ENCODE peak calls at places on chromosomes 2 and 18, in five cellular contexts. J is GM23338, U is K562, V is SK-N-SH, R is HCT116. N is an unnamed sample.

GRCh38 chr2:74719066-74719465 is 65.0 kb downstream of the SEMA4F start:
- DNase-seq in J (no peak), U (no peak), V (no peak), R (no peak), N (no peak)

GRCh38 chr2:237351046-237351445 is 62.9 kb downstream of the COL6A3 start:
- DNase-seq in J (peak; percentile 28), U (no peak), V (no peak), R (no peak), N (no peak)

GRCh38 chr2:179275280-179276013 is 10.8 kb upstream of the SESTD1 start:
- DNase-seq in J (no peak), U (no peak), V (no peak), R (no peak), N (peak; percentile 14)

GRCh38 chr2:239824051-239824694 is 201.0 kb downstream of the NDUFA10 start:
- DNase-seq in J (peak; percentile 88), U (peak; percentile 20), V (peak; percentile 11), R (peak; percentile 85), N (peak; percentile 65)

GRCh38 chr2:226673314-226673723 is 126.3 kb downstream of the IRS1 start:
- DNase-seq in J (no peak), U (no peak), V (no peak), R (peak; percentile 98), N (no peak)

GRCh38 chr2:234911271-234911670 is 40.5 kb upstream of the SH3BP4 start:
- DNase-seq in J (no peak), U (no peak), V (no peak), R (no peak), N (no peak)

GRCh38 chr2:1869987-1870386 is 125.7 kb upstream of the PXDN start:
- DNase-seq in J (no peak), U (no peak), V (no peak), R (no peak), N (no peak)

GRCh38 chr2:75621228-75621627 is 25.4 kb upstream of the MRPL19 start:
- DNase-seq in J (no peak), U (no peak), V (no peak), R (no peak), N (no peak)

GRCh38 chr2:160696061-160696452 is 202.4 kb upstream of the RBMS1 start:
- DNase-seq in J (no peak), U (no peak), V (no peak), R (no peak), N (no peak)

GRCh38 chr18:57423821-57424220 is 11.4 kb upstream of the ONECUT2 start:
- DNase-seq in J (no peak), U (no peak), V (no peak), R (no peak), N (no peak)

GRCh38 chr2:18119883-18120282 is 241.4 kb downstream of the KCNS3 start:
- DNase-seq in J (no peak), U (no peak), V (no peak), R (no peak), N (no peak)

GRCh38 chr2:189552334-189552990 is 28.1 kb downstream of the SLC40A1 start:
- DNase-seq in J (no peak), U (no peak), V (no peak), R (no peak), N (no peak)

GRCh38 chr18:48031641-48032040 is 101.2 kb upstream of the SMAD2 start:
- DNase-seq in J (no peak), U (no peak), V (no peak), R (no peak), N (no peak)

GRCh38 chr2:42854207-42854818 is 61.9 kb upstream of the HAAO start:
- DNase-seq in J (no peak), U (no peak), V (no peak), R (no peak), N (no peak)

GRCh38 chr2:81481242-81481993 is 1176.9 kb upstream of the LRRTM1 start:
- DNase-seq in J (peak; percentile 3), U (peak; percentile 52), V (peak; percentile 12), R (no peak), N (no peak)

GRCh38 chr2:18721038-18721922 is 131.9 kb upstream of the NT5C1B start:
- DNase-seq in J (no peak), U (no peak), V (no peak), R (no peak), N (no peak)

GRCh38 chr2:88751770-88752169 is 60.3 kb downstream of the RPIA start:
- DNase-seq in J (no peak), U (no peak), V (no peak), R (no peak), N (no peak)

GRCh38 chr2:158602027-158602426 is 145.3 kb downstream of the PKP4 start:
- DNase-seq in J (no peak), U (peak; percentile 23), V (no peak), R (no peak), N (no peak)

GRCh38 chr18:62435435-62436031 is 87.3 kb upstream of the ZCCHC2 start:
- DNase-seq in J (no peak), U (no peak), V (peak; percentile 16), R (no peak), N (no peak)

GRCh38 chr2:69280017-69280671 is 106.9 kb downstream of the GFPT1 start:
- DNase-seq in J (peak; percentile 17), U (no peak), V (no peak), R (no peak), N (no peak)

GRCh38 chr2:199660167-199660566 is 190.8 kb downstream of the FTCDNL1 start:
- DNase-seq in J (no peak), U (no peak), V (no peak), R (no peak), N (no peak)

GRCh38 chr2:149470046-149470445 is 117.5 kb downstream of the MMADHC start:
- DNase-seq in J (no peak), U (no peak), V (no peak), R (no peak), N (no peak)

GRCh38 chr2:204452464-204453023 is 92.7 kb upstream of the PARD3B start:
- DNase-seq in J (peak; percentile 60), U (peak; percentile 15), V (no peak), R (peak; percentile 23), N (peak; percentile 87)

GRCh38 chr2:95344208-95344570 is 47.0 kb downstream of the KCNIP3 start:
- DNase-seq in J (no peak), U (no peak), V (no peak), R (no peak), N (no peak)

GRCh38 chr2:5387421-5387820 is 304.8 kb upstream of the SOX11 start:
- DNase-seq in J (no peak), U (no peak), V (no peak), R (no peak), N (no peak)

GRCh38 chr2:144886847-144887246 is 366.9 kb upstream of the ZEB2 start:
- DNase-seq in J (no peak), U (no peak), V (no peak), R (no peak), N (no peak)

GRCh38 chr2:124476291-124476690 is 451.2 kb downstream of the CNTNAP5 start:
- DNase-seq in J (no peak), U (no peak), V (no peak), R (no peak), N (no peak)

GRCh38 chr2:10140841-10141610 is 18.5 kb downstream of the RRM2 start:
- DNase-seq in J (no peak), U (no peak), V (no peak), R (no peak), N (peak; percentile 50)

GRCh38 chr2:20224716-20225293 is at the start of gene SDC1:
- DNase-seq in J (peak; percentile 76), U (peak; percentile 64), V (peak; percentile 96), R (no peak), N (peak; percentile 82)
- H3K4me2 ChIP-seq in J (peak within 1 kb of the TSS; percentile 94), U (peak within 1 kb of the TSS; percentile 72), V (peak within 1 kb of the TSS; percentile 99), R (peak within 1 kb of the TSS; percentile 93), N (peak within 1 kb of the TSS; percentile 80)

DNA sequence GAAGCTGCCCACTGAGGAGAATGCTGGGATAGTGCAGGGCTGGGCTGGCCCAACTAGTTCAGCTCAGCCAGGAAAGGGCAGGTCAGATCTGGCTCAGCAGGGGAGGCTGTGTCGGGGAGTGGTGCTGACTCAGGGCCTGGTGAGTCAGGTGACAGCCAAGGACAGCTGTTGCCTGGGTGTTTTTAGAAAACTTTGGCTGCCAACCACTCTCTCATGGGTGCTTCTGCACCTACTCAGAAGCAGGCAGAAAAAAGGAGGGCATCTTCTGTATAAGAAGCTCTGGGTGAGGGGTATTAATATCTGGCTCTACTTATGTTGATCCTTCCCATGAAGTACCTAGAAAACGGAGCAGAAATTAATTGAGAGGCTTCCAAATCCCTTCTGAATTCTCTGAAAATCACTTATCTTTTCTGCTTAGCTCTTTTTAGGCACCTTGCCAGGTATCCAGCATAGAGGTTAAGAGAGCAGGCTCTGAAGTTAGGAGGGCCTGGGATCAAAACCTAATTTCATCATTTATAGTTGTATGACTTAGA is 15.6 kb upstream of the RAB10 start:
- DNase-seq in J (peak; percentile 64), U (peak; percentile 85), V (peak; percentile 52), R (peak; percentile 74), N (peak; percentile 95)
- TF ChIP-seq REST in J (no peak), U (peak; percentile 57), V (no peak), R (no peak), N (no peak)

GRCh38 chr18:13381331-13381730 is 162.8 kb downstream of the LDLRAD4 start:
- DNase-seq in J (no peak), U (no peak), V (no peak), R (no peak), N (no peak)

GRCh38 chr18:13382990-13383821 is 164.6 kb downstream of the LDLRAD4 start:
- DNase-seq in J (no peak), U (no peak), V (no peak), R (no peak), N (no peak)

GRCh38 chr18:13381907-13382682 is 163.5 kb downstream of the LDLRAD4 start:
- DNase-seq in J (no peak), U (no peak), V (peak; percentile 73), R (no peak), N (peak; percentile 4)

GRCh38 chr18:13380671-13381070 is 162.1 kb downstream of the LDLRAD4 start:
- DNase-seq in J (no peak), U (no peak), V (no peak), R (no peak), N (no peak)

DNA sequence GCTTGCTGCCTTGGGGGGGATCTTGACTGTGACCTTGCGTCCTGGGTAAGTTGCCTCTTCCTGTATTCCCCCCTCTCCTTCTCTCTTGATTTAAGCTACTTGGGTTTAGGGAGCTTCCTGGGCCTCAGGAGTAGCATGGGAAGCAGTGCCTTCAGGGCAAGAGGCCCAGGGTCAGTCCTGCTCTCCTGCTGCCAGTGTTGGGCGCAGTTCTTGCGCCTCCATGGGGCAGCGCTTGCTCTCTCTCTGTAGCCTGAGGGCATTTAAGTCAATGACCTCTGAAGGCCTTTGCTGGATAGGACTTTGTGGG is 164.1 kb downstream of the LDLRAD4 start:
- DNase-seq in J (no peak), U (no peak), V (no peak), R (no peak), N (no peak)
- H3K4me3 ChIP-seq in J (no peak overlapping the region), U (no peak overlapping the region), V (no peak overlapping the region), R (no peak overlapping the region), N (no peak overlapping the region)

DNA sequence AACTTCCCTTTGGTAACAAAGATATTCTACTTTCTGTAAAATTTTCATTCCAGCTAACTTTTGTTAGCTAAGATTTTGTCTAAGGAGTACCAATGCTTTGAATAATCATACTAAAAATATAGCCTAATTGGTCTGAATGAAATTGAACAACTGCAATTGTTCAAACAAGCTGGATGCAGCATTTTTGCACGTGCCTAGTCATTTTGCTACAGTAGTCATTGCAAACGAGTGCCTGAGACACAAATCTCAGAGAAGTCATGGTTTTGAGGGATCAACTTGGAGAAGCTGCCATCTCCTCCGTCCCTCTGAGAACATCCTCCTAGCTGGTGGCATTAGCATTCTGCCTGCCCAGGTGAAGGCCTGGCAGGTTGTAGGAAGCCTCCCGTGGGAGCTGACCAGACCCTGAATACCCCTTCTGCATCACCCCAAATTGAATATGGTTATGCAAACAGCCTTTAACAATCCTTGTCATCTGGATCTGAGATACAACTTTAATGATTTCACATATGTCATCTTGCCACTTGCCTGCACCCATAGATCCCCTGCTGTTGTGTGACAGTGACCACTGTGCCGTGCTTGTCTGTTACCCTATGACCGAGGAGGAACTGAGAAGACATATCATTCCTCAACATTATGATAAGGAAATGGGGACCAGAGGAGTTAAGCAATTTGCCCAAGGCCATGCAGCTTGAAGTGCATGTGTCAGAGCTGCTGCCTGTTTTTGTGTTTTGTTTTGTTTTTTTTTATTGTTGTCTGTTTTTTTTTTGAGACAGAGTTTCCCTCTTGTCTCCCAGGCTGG is 29.1 kb upstream of the MGAT4A start:
- DNase-seq in J (no peak), U (no peak), V (no peak), R (no peak), N (no peak)
- H3K4me2 ChIP-seq in J (no peak overlapping the region), U (no peak overlapping the region), V (no peak overlapping the region), R (no peak overlapping the region), N (no peak overlapping the region)